ENCODE peak calls at places on chromosomes 12 and 14, in seven cellular contexts. One of them, this sample, is unnamed.

GRCh38 chr12:78279567-78279966 is 448.9 kb downstream of the NAV3 start:
- DNase-seq in neuronal stem cell: no peak
- DNase-seq in NB4: no peak
- DNase-seq in astrocyte of the cerebellum: no peak
- DNase-seq in natural killer cell: no peak
- DNase-seq in astrocyte of the spinal cord: no peak
- DNase-seq in memory B cell: no peak
- DNase-seq in this sample: no peak

GRCh38 chr14:64117671-64118402 is 176.3 kb downstream of the ESR2 start:
- DNase-seq in neuronal stem cell: no peak
- DNase-seq in NB4: no peak
- DNase-seq in astrocyte of the cerebellum: peak
- DNase-seq in natural killer cell: no peak
- DNase-seq in astrocyte of the spinal cord: peak
- DNase-seq in memory B cell: no peak
- DNase-seq in this sample: no peak

GRCh38 chr14:53888535-53889386 is 67.9 kb downstream of the BMP4 start:
- DNase-seq in neuronal stem cell: no peak
- DNase-seq in NB4: no peak
- DNase-seq in astrocyte of the cerebellum: no peak
- DNase-seq in natural killer cell: no peak
- DNase-seq in astrocyte of the spinal cord: no peak
- DNase-seq in memory B cell: no peak
- DNase-seq in this sample: no peak

GRCh38 chr14:74265312-74265965 is 26.2 kb downstream of the VSX2 start:
- DNase-seq in neuronal stem cell: no peak
- DNase-seq in NB4: no peak
- DNase-seq in astrocyte of the cerebellum: no peak
- DNase-seq in natural killer cell: no peak
- DNase-seq in astrocyte of the spinal cord: no peak
- DNase-seq in memory B cell: no peak
- DNase-seq in this sample: no peak

GRCh38 chr12:109744026-109744425 is 30.4 kb downstream of the FAM222A start:
- DNase-seq in neuronal stem cell: no peak
- DNase-seq in NB4: no peak
- DNase-seq in astrocyte of the cerebellum: no peak
- DNase-seq in natural killer cell: no peak
- DNase-seq in astrocyte of the spinal cord: no peak
- DNase-seq in memory B cell: no peak
- DNase-seq in this sample: no peak

GRCh38 chr12:13204428-13204827 is 7.9 kb downstream of the EMP1 start:
- DNase-seq in neuronal stem cell: no peak
- DNase-seq in NB4: no peak
- DNase-seq in astrocyte of the cerebellum: no peak
- DNase-seq in natural killer cell: no peak
- DNase-seq in astrocyte of the spinal cord: peak
- DNase-seq in memory B cell: no peak
- DNase-seq in this sample: no peak

GRCh38 chr12:67222302-67222701 is 46.9 kb upstream of the CAND1 start:
- DNase-seq in neuronal stem cell: no peak
- DNase-seq in NB4: peak
- DNase-seq in astrocyte of the cerebellum: peak
- DNase-seq in natural killer cell: no peak
- DNase-seq in astrocyte of the spinal cord: peak
- DNase-seq in memory B cell: no peak
- DNase-seq in this sample: no peak

GRCh38 chr12:120470150-120470817 is 736 bp upstream of the SRSF9 start:
- DNase-seq in neuronal stem cell: peak
- DNase-seq in NB4: no peak
- DNase-seq in astrocyte of the cerebellum: no peak
- DNase-seq in natural killer cell: no peak
- DNase-seq in astrocyte of the spinal cord: no peak
- DNase-seq in memory B cell: no peak
- DNase-seq in this sample: no peak

GRCh38 chr12:93704625-93705024 is 27.4 kb downstream of the CRADD start:
- DNase-seq in neuronal stem cell: no peak
- DNase-seq in NB4: no peak
- DNase-seq in astrocyte of the cerebellum: no peak
- DNase-seq in natural killer cell: no peak
- DNase-seq in astrocyte of the spinal cord: no peak
- DNase-seq in memory B cell: no peak
- DNase-seq in this sample: no peak

GRCh38 chr12:76346798-76347420 is 1.3 kb downstream of the BBS10 start:
- DNase-seq in neuronal stem cell: no peak
- DNase-seq in NB4: peak
- DNase-seq in astrocyte of the cerebellum: peak
- DNase-seq in natural killer cell: no peak
- DNase-seq in astrocyte of the spinal cord: peak
- DNase-seq in memory B cell: no peak
- DNase-seq in this sample: no peak

GRCh38 chr14:97709552-97709951 is 912.4 kb downstream of the VRK1 start:
- DNase-seq in neuronal stem cell: no peak
- DNase-seq in NB4: no peak
- DNase-seq in astrocyte of the cerebellum: no peak
- DNase-seq in natural killer cell: peak
- DNase-seq in astrocyte of the spinal cord: no peak
- DNase-seq in memory B cell: no peak
- DNase-seq in this sample: no peak

GRCh38 chr12:25767613-25768012 is 190.9 kb upstream of the RASSF8 start:
- DNase-seq in neuronal stem cell: no peak
- DNase-seq in NB4: no peak
- DNase-seq in astrocyte of the cerebellum: no peak
- DNase-seq in natural killer cell: no peak
- DNase-seq in astrocyte of the spinal cord: peak
- DNase-seq in memory B cell: no peak
- DNase-seq in this sample: no peak

GRCh38 chr14:33686218-33686617 is 264.7 kb downstream of the EGLN3 start:
- DNase-seq in neuronal stem cell: no peak
- DNase-seq in NB4: no peak
- DNase-seq in astrocyte of the cerebellum: no peak
- DNase-seq in natural killer cell: no peak
- DNase-seq in astrocyte of the spinal cord: peak
- DNase-seq in memory B cell: no peak
- DNase-seq in this sample: no peak

GRCh38 chr12:57452181-57452936 is 2.7 kb upstream of the INHBE start:
- DNase-seq in neuronal stem cell: no peak
- DNase-seq in NB4: peak
- DNase-seq in astrocyte of the cerebellum: no peak
- DNase-seq in natural killer cell: no peak
- DNase-seq in astrocyte of the spinal cord: peak
- DNase-seq in memory B cell: no peak
- DNase-seq in this sample: no peak

GRCh38 chr14:77064535-77065178 is 33.4 kb upstream of the CIPC start:
- DNase-seq in neuronal stem cell: no peak
- DNase-seq in NB4: no peak
- DNase-seq in astrocyte of the cerebellum: no peak
- DNase-seq in natural killer cell: no peak
- DNase-seq in astrocyte of the spinal cord: no peak
- DNase-seq in memory B cell: no peak
- DNase-seq in this sample: no peak

GRCh38 chr14:37170993-37171392 is 1.4 kb downstream of the SLC25A21 start:
- DNase-seq in neuronal stem cell: no peak
- DNase-seq in NB4: no peak
- DNase-seq in astrocyte of the cerebellum: no peak
- DNase-seq in natural killer cell: no peak
- DNase-seq in astrocyte of the spinal cord: no peak
- DNase-seq in memory B cell: no peak
- DNase-seq in this sample: no peak

GRCh38 chr14:50288146-50288545 is 23.9 kb downstream of the L2HGDH start:
- DNase-seq in neuronal stem cell: no peak
- DNase-seq in NB4: no peak
- DNase-seq in astrocyte of the cerebellum: no peak
- DNase-seq in natural killer cell: no peak
- DNase-seq in astrocyte of the spinal cord: no peak
- DNase-seq in memory B cell: no peak
- DNase-seq in this sample: no peak

GRCh38 chr12:16344269-16344668 is 3.2 kb upstream of the MGST1 start:
- DNase-seq in neuronal stem cell: no peak
- DNase-seq in NB4: no peak
- DNase-seq in astrocyte of the cerebellum: no peak
- DNase-seq in natural killer cell: no peak
- DNase-seq in astrocyte of the spinal cord: no peak
- DNase-seq in memory B cell: no peak
- DNase-seq in this sample: no peak

GRCh38 chr12:114241973-114242434 is 163.9 kb downstream of the TBX5 start:
- DNase-seq in neuronal stem cell: no peak
- DNase-seq in NB4: peak
- DNase-seq in astrocyte of the cerebellum: no peak
- DNase-seq in natural killer cell: no peak
- DNase-seq in astrocyte of the spinal cord: no peak
- DNase-seq in memory B cell: no peak
- DNase-seq in this sample: no peak

GRCh38 chr12:110582286-110583136 is 607 bp downstream of the PPTC7 start:
- DNase-seq in neuronal stem cell: peak
- DNase-seq in NB4: peak
- DNase-seq in astrocyte of the cerebellum: no peak
- DNase-seq in natural killer cell: peak
- DNase-seq in astrocyte of the spinal cord: peak
- DNase-seq in memory B cell: peak
- DNase-seq in this sample: peak

GRCh38 chr12:24081092-24081529 is 131.6 kb upstream of the SOX5 start:
- DNase-seq in neuronal stem cell: no peak
- DNase-seq in NB4: no peak
- DNase-seq in astrocyte of the cerebellum: no peak
- DNase-seq in natural killer cell: no peak
- DNase-seq in astrocyte of the spinal cord: no peak
- DNase-seq in memory B cell: no peak
- DNase-seq in this sample: no peak

GRCh38 chr14:65321370-65321875 is 91.1 kb upstream of the FUT8 start:
- DNase-seq in neuronal stem cell: no peak
- DNase-seq in NB4: peak
- DNase-seq in astrocyte of the cerebellum: no peak
- DNase-seq in natural killer cell: no peak
- DNase-seq in astrocyte of the spinal cord: no peak
- DNase-seq in memory B cell: no peak
- DNase-seq in this sample: no peak

GRCh38 chr14:91300957-91301356 is 56.5 kb upstream of the GPR68 start:
- DNase-seq in neuronal stem cell: no peak
- DNase-seq in NB4: no peak
- DNase-seq in astrocyte of the cerebellum: no peak
- DNase-seq in natural killer cell: no peak
- DNase-seq in astrocyte of the spinal cord: no peak
- DNase-seq in memory B cell: no peak
- DNase-seq in this sample: no peak

GRCh38 chr12:3246253-3246652 is 169.1 kb downstream of the TSPAN9 start:
- DNase-seq in neuronal stem cell: no peak
- DNase-seq in NB4: no peak
- DNase-seq in astrocyte of the cerebellum: no peak
- DNase-seq in natural killer cell: no peak
- DNase-seq in astrocyte of the spinal cord: no peak
- DNase-seq in memory B cell: no peak
- DNase-seq in this sample: no peak